ENCODE peak calls at places on chromosomes 4 and X, in five cellular contexts. R is stimulated activated naive B cell treated with anti-CD40 and anti-IgM and Interleukin-4, amounts not matched to agents 10 μg/mL and 1 μg/mL and 100 μg/mL, for 72 hours; V is cardiac fibroblast; E is skeletal muscle cell; D is foreskin fibroblast. C is an unnamed sample.

GRCh38 chr4:90958256-90958895 is 831.2 kb downstream of the CCSER1 start:
- DNase-seq in E (peak), R (no peak), V (peak), D (no peak), C (peak)

GRCh38 chr4:184826315-184827266 is 823 bp upstream of the ACSL1 start:
- DNase-seq in D (no peak), R (peak), V (peak), E (no peak), C (no peak)

GRCh38 chr4:1797861-1798529 is 4.9 kb downstream of the FGFR3 start:
- DNase-seq in R (no peak), E (no peak), D (no peak), V (no peak), C (no peak)

GRCh38 chr4:5758741-5759140 is 47.7 kb downstream of the EVC start:
- DNase-seq in R (no peak), V (peak), E (peak), D (peak), C (peak)

GRCh38 chr4:87805971-87806370 is 6.6 kb downstream of the IBSP start:
- DNase-seq in V (peak), R (no peak), E (peak), D (peak), C (peak)

GRCh38 chrX:8743126-8743732 is 11.3 kb upstream of the ANOS1 start:
- DNase-seq in E (no peak), R (peak), D (no peak), V (peak), C (no peak)

GRCh38 chr4:56050584-56050983 is 101.8 kb downstream of the CEP135 start:
- DNase-seq in D (no peak), E (no peak), V (no peak), R (no peak), C (no peak)

GRCh38 chr4:87973283-87974169 is 2.0 kb upstream of the SPP1 start:
- DNase-seq in V (peak), R (no peak), D (peak), E (peak), C (no peak)

GRCh38 chr4:25900901-25901500 is 13.0 kb upstream of the SMIM20 start:
- DNase-seq in R (no peak), D (no peak), E (no peak), V (no peak), C (no peak)

GRCh38 chr4:119317996-119318395 is 3.9 kb downstream of the FABP2 start:
- DNase-seq in R (no peak), E (no peak), V (no peak), D (no peak), C (no peak)

GRCh38 chrX:50108264-50108663 is 92.5 kb downstream of the AKAP4 start:
- DNase-seq in E (no peak), V (no peak), R (no peak), D (no peak), C (no peak)

GRCh38 chr4:154908168-154908567 is 127.1 kb downstream of the RBM46 start:
- DNase-seq in D (no peak), E (peak), V (no peak), R (no peak), C (no peak)

GRCh38 chrX:88560673-88561330 is 186.2 kb upstream of the CPXCR1 start:
- DNase-seq in E (no peak), V (no peak), D (no peak), R (no peak), C (no peak)

GRCh38 chr4:174215936-174216699 is 67.3 kb downstream of the FBXO8 start:
- DNase-seq in D (no peak), R (no peak), V (peak), E (no peak), C (no peak)

GRCh38 chr4:23070848-23071570 is 378.3 kb downstream of the GBA3 start:
- DNase-seq in D (no peak), V (no peak), E (no peak), R (no peak), C (no peak)

GRCh38 chr4:1815096-1815996 is 22.3 kb downstream of the FGFR3 start:
- DNase-seq in D (no peak), E (no peak), R (no peak), V (no peak), C (no peak)

GRCh38 chr4:89957527-89957926 is 62.9 kb downstream of the MMRN1 start:
- DNase-seq in R (no peak), V (no peak), E (no peak), D (no peak), C (no peak)

GRCh38 chr4:9913846-9914245 is 107.5 kb downstream of the SLC2A9 start:
- DNase-seq in V (no peak), R (no peak), D (no peak), E (no peak), C (no peak)

GRCh38 chr4:6612961-6613675 is 27.4 kb upstream of the MRFAP1 start:
- DNase-seq in D (no peak), V (no peak), E (no peak), R (no peak), C (no peak)

GRCh38 chrX:153877571-153878261 is 8.3 kb downstream of the L1CAM start:
- DNase-seq in V (no peak), D (no peak), E (no peak), R (no peak), C (no peak)

GRCh38 chr4:121252224-121252806 is 88.2 kb upstream of the TNIP3 start:
- DNase-seq in E (no peak), V (peak), D (peak), R (peak), C (no peak)

C was measured in non-pigmented ciliary epithelial cell.